ENCODE peak calls at places on chromosomes 7 and 10, in eight cellular contexts. I, B, O, R, U, K, Z and A are unnamed samples.

GRCh38 chr7:147199868-147200267 is 1083.3 kb downstream of the CNTNAP2 start:
- DNase-seq in B (no peak), O (no peak), I (no peak), Z (no peak), K (no peak), R (no peak), U (no peak), A (no peak)

GRCh38 chr7:55469271-55469681 is 103.0 kb downstream of the VOPP1 start:
- DNase-seq in I (no peak), B (no peak), O (no peak), U (no peak), Z (no peak), K (no peak), R (no peak), A (no peak)

GRCh38 chr7:3194501-3195141 is 106.4 kb upstream of the SDK1 start:
- DNase-seq in K (peak), O (no peak), Z (peak), I (no peak), B (no peak), U (peak), R (no peak), A (no peak)

GRCh38 chr7:18724311-18724710 is 228.8 kb downstream of the HDAC9 start:
- DNase-seq in O (no peak), B (no peak), I (no peak), Z (no peak), U (no peak), K (peak), R (no peak), A (no peak)

GRCh38 chr10:19730071-19730470 is 86.2 kb upstream of the PLXDC2 start:
- DNase-seq in B (no peak), O (no peak), R (no peak), U (no peak), I (no peak), K (peak), Z (no peak), A (no peak)

GRCh38 chr10:131676046-131676445 is 224.8 kb upstream of the PPP2R2D start:
- DNase-seq in I (no peak), Z (no peak), R (no peak), B (no peak), K (no peak), U (no peak), O (no peak), A (no peak)

GRCh38 chr10:72455889-72456588 is 101.3 kb upstream of the DNAJB12 start:
- DNase-seq in B (no peak), Z (no peak), U (no peak), K (peak), I (no peak), R (no peak), O (no peak), A (peak)

GRCh38 chr10:91681361-91682276 is 48.7 kb upstream of the PPP1R3C start:
- DNase-seq in B (peak), K (peak), I (no peak), Z (no peak), U (no peak), O (no peak), R (no peak), A (no peak)

GRCh38 chr10:124601016-124601415 is 139.4 kb downstream of the LHPP start:
- DNase-seq in R (no peak), O (no peak), I (no peak), K (no peak), Z (no peak), B (no peak), U (no peak), A (no peak)

GRCh38 chr7:7099584-7100014 is 82.7 kb upstream of the C1GALT1 start:
- DNase-seq in B (peak), Z (peak), R (peak), U (peak), I (peak), K (peak), O (peak), A (no peak)

DNA sequence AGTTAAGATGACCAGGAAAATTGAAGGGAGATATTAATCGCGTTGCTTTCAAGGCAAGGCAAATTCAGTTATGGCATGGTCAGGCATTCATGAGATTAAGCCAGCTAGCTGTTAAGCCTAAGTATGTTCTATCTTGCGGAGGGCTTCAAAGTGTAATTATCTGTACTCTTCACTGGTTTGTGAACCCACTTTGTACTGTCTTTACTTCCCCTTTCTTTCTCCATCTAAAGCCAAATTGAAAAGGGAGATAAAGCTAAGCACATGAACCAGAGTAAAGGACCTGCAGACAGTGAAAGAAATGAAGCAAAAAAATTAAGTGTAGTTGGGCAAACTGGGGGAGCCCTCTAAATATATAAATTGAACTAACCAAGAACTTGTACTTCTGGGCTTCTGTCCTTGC is 483.2 kb upstream of the NRP1 start:
- DNase-seq in O (no peak), U (no peak), Z (no peak), I (no peak), B (no peak), R (no peak), K (no peak), A (no peak)
- H3K27ac ChIP-seq in O (no peak), U (no peak), Z (no peak), I (no peak), B (no peak), R (no peak), K (no peak), A (no peak)

GRCh38 chr7:151272877-151273276 is 24.4 kb upstream of the SMARCD3 start:
- DNase-seq in I (no peak), Z (no peak), B (no peak), U (no peak), O (no peak), R (no peak), K (no peak), A (no peak)

GRCh38 chr7:151274376-151274760 is 25.9 kb upstream of the SMARCD3 start:
- DNase-seq in I (no peak), R (peak), U (no peak), Z (no peak), B (no peak), K (no peak), O (no peak), A (peak)

GRCh38 chr7:151273646-151274375 is 25.3 kb upstream of the SMARCD3 start:
- DNase-seq in I (no peak), K (no peak), O (no peak), R (no peak), U (no peak), B (no peak), Z (no peak), A (no peak)

GRCh38 chr7:151271699-151272355 is 23.3 kb upstream of the SMARCD3 start:
- DNase-seq in K (no peak), Z (no peak), R (peak), U (no peak), B (peak), O (no peak), I (peak), A (peak)

GRCh38 chr7:151272410-151272809 is 23.9 kb upstream of the SMARCD3 start:
- DNase-seq in U (no peak), O (no peak), R (peak), Z (no peak), K (no peak), B (no peak), I (no peak), A (no peak)
- H3K4me3 ChIP-seq in U (no peak), O (no peak), R (no peak), Z (no peak), K (no peak), B (no peak), I (no peak), A (no peak)

DNA sequence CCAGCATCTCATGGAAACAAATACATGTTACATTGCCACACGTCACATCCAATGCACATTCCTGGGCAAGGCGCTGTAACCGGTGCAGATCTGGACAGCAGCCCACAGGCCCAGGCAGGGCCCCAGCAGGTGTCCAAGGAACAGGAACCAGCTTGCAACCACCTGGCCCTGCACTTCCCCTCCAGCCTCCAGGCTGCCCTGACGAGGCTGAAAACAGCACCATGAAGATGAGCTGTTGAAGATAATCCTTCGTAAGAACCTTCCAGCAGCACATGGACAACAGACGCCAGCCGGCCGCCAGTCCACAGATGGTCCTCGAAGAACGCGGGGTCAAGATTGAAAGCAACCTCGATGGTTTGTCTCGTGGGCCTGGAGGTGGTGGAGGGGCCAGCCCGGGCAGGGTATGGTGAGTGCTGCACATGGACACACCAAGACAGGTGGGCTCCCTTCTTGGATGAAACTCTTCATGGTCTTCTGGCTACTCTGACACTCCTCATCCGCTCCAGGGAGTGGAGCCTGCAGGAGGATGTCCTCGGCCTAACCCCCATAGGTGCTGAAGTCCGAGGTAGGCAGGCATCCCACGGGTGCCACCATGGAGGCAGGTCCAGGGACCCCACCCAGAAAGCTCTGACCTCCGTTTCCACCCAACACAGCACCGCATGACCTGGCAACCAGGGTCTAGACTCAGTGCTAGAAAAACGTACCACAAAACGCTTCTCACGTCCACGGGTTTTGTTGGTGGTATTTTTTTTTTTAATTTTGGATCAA is 22.9 kb downstream of the PDGFA start:
- DNase-seq in I (no peak), K (no peak), O (no peak), U (no peak), R (peak), Z (peak), B (no peak), A (no peak)
- H3K27ac ChIP-seq in I (no peak), K (no peak), O (no peak), U (no peak), R (no peak), Z (no peak), B (no peak), A (no peak)

GRCh38 chr7:70710011-70710480 is 421.9 kb upstream of the GALNT17 start:
- DNase-seq in I (no peak), B (no peak), R (peak), Z (no peak), O (no peak), U (no peak), K (peak), A (no peak)
- H3K4me3 ChIP-seq in I (no peak), B (no peak), R (no peak), Z (no peak), O (no peak), U (no peak), K (no peak), A (no peak)

GRCh38 chr10:101388671-101389276 is 34.8 kb downstream of the BTRC start:
- DNase-seq in I (no peak), U (no peak), R (no peak), B (no peak), K (no peak), O (no peak), Z (no peak), A (no peak)
- H3K27ac ChIP-seq in I (no peak), U (no peak), R (no peak), B (no peak), K (no peak), O (no peak), Z (no peak), A (no peak)

GRCh38 chr7:142960955-142961512 is 1.1 kb downstream of the KEL start:
- DNase-seq in I (no peak), Z (peak), R (no peak), O (peak), B (no peak), K (no peak), U (no peak), A (peak)

GRCh38 chr7:142963993-142964392 is 1.8 kb upstream of the KEL start:
- DNase-seq in R (no peak), U (no peak), Z (no peak), O (no peak), K (no peak), I (no peak), B (no peak), A (no peak)

GRCh38 chr7:142961595-142961972 is 579 bp downstream of the KEL start:
- DNase-seq in R (no peak), U (no peak), Z (no peak), I (no peak), O (no peak), B (no peak), K (no peak), A (no peak)

GRCh38 chr7:142964502-142965246 is 2.5 kb upstream of the KEL start:
- DNase-seq in U (no peak), K (no peak), R (no peak), I (no peak), B (no peak), O (no peak), Z (no peak), A (no peak)

GRCh38 chr7:142961973-142962913 is at the start of gene KEL:
- DNase-seq in R (no peak), I (no peak), U (no peak), Z (no peak), K (no peak), O (no peak), B (no peak), A (no peak)
- H3K4me3 ChIP-seq in R (no peak), I (no peak), U (no peak), Z (no peak), K (no peak), O (no peak), B (no peak), A (no peak)

DNA sequence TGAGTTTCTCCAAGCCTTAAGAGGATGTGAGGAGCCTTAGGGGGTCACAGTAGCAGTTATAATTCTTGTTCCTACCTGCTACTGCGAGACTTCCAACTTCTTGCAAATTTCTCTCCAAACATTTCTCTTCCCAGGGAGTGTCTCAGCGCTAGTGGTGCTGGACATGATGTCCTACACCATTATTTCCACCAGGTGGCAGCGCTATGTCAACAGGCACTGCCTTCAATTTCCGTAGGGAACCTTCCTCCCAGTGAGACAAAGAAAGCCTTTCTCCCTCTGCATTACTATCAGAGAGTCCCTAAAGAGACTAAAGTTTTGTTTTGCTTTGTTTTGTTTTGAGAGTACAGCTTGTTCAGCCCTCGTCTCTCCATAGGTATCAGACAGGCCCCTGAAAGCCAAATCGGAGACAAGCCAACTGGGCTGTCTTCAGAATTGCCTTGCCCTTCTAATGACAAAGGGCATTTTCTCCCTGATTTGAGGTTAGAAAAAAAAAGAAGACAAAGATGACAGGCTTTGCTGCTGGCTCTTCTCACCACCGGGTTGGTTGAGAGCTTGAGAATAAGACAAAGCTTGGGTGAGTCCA is 44.2 kb upstream of the GGCT start:
- DNase-seq in R (peak), Z (peak), K (peak), I (peak), B (peak), U (peak), O (peak), A (peak)
- H3K27ac ChIP-seq in R (peak), Z (peak), K (no peak), I (no peak), B (no peak), U (no peak), O (no peak), A (no peak)

GRCh38 chr10:127738512-127739424 is 1.8 kb downstream of the FOXI2 start:
- DNase-seq in R (no peak), O (no peak), K (no peak), B (no peak), U (no peak), Z (peak), I (no peak), A (no peak)

GRCh38 chr10:127737563-127738511 is 852 bp downstream of the FOXI2 start:
- DNase-seq in R (no peak), O (no peak), U (no peak), B (no peak), Z (peak), K (no peak), I (no peak), A (no peak)

GRCh38 chr10:127736222-127736914 is 617 bp upstream of the FOXI2 start:
- DNase-seq in O (no peak), U (no peak), K (no peak), R (no peak), Z (peak), I (no peak), B (no peak), A (no peak)

GRCh38 chr10:127735723-127736221 is 1.2 kb upstream of the FOXI2 start:
- DNase-seq in Z (peak), K (no peak), B (no peak), U (no peak), I (no peak), R (no peak), O (no peak), A (no peak)

DNA sequence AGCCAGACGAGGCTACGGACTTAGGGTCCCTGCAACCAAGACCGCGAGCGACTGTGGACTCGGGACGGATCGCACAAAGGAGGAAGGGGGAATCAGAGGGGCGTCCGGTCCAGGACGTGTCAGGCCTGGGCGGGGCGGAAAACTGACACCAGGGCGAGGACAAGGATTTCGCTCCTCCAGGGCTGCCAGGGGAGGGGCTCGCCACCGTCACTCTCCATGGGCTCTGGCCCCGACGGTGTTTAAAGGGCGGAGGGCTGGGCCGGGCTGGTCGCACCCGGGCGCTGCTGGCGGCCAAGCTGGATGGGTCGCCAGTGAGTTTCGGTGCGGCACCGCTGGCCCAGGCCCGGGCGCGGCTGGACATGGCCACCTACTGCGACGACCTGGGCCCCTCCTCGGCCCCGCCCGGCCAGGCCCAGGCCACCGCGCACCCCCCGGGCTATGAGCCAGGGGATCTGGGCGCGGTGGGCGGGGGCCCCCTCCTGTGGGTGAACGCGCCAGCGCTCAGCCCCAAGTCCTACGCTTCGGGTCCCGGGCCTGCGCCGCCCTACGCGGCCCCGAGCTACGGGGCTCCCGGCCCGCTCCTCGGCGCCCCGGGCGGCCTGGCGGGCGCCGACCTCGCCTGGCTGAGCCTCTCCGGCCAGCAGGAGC is at the start of gene FOXI2:
- DNase-seq in U (no peak), I (no peak), K (no peak), B (no peak), R (no peak), O (no peak), Z (peak), A (no peak)
- H3K4me3 ChIP-seq in U (peak), I (no peak), K (no peak), B (no peak), R (no peak), O (no peak), Z (peak), A (no peak)

DNA sequence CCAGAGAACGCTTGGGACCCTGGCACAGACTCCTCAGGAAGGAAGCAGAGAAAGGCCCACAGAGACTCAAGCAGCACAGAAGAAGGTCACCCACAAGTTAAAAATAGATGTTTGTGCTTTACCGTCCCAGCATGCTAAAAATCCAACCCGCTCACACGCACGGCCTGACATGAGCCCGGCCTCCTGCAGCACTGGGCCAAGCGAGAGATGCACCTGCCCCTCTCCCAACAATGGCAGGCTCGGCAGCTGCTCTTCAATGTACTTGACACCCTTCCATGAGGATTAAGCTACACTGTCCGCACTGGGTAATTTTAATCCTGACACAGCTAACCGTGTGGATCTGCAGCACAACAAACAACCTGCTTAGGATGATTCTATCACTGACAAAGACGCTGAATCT is 9.3 kb downstream of the DIP2C start:
- DNase-seq in B (peak), I (no peak), Z (no peak), R (no peak), U (no peak), O (no peak), K (no peak), A (no peak)
- H3K27ac ChIP-seq in B (peak), I (no peak), Z (no peak), R (no peak), U (no peak), O (no peak), K (no peak), A (no peak)